ENCODE peak calls at places on chromosomes 6 and 20, in eight cellular contexts. Q is HCT116, Y is HepG2, M is A549, B is K562, G is GM12878, T is H1, I is endothelial cell of umbilical vein. U is an unnamed sample.
A peak's percentile ranks its signal among the peaks of the same experiment; 100 is the strongest.

GRCh38 chr6:109513571-109514071 is 30.6 kb upstream of the ZBTB24 start:
- DNase-seq in Y (no peak), I (peak; percentile 63), B (no peak), Q (no peak), T (no peak), G (no peak), M (no peak), U (no peak)

GRCh38 chr6:11766589-11767450 is 11.8 kb downstream of the ADTRP start:
- DNase-seq in I (peak; percentile 94), Y (peak; percentile 10), G (no peak), T (no peak), M (peak; percentile 70), B (no peak), Q (peak; percentile 78), U (no peak)

GRCh38 chr20:48718914-48719578 is 108.8 kb downstream of the PREX1 start:
- DNase-seq in I (no peak), Q (no peak), Y (no peak), M (no peak), G (no peak), B (no peak), T (no peak), U (peak; percentile 54)

GRCh38 chr6:51855310-51856082 is 231.9 kb downstream of the PKHD1 start:
- DNase-seq in I (peak; percentile 32), Q (peak; percentile 41), Y (peak; percentile 79), B (peak; percentile 64), T (no peak), M (peak; percentile 8), G (peak; percentile 11), U (peak; percentile 77)

GRCh38 chr6:106872044-106872443 is 102.5 kb downstream of the CD24 start:
- DNase-seq in Y (no peak), M (no peak), I (no peak), Q (no peak), G (no peak), T (no peak), B (no peak), U (no peak)

GRCh38 chr20:12914804-12915203 is 94.0 kb upstream of the SPTLC3 start:
- DNase-seq in G (no peak), B (no peak), Q (no peak), Y (peak; percentile 64), M (no peak), I (no peak), T (no peak), U (no peak)

GRCh38 chr6:6008114-6008647 is 1.5 kb upstream of the NRN1 start:
- DNase-seq in G (no peak), Y (no peak), I (no peak), T (no peak), B (no peak), M (no peak), Q (no peak), U (no peak)

GRCh38 chr20:35866446-35867202 is 87.7 kb downstream of the SCAND1 start:
- DNase-seq in B (no peak), G (no peak), Q (no peak), T (no peak), Y (no peak), I (no peak), M (no peak), U (no peak)

GRCh38 chr6:45163952-45164766 is 164.0 kb upstream of the RUNX2 start:
- DNase-seq in T (no peak), G (peak; percentile 51), I (no peak), B (no peak), Q (peak; percentile 73), Y (no peak), M (no peak), U (no peak)

GRCh38 chr6:19024737-19025136 is 637.6 kb downstream of the RNF144B start:
- DNase-seq in T (peak; percentile 51), Y (peak; percentile 30), Q (peak; percentile 54), B (no peak), G (no peak), I (no peak), M (peak; percentile 0), U (peak; percentile 45)

GRCh38 chr6:23754197-23754596 is 371.8 kb upstream of the NRSN1 start:
- DNase-seq in B (no peak), T (no peak), M (no peak), Q (no peak), I (no peak), Y (no peak), G (no peak), U (no peak)

GRCh38 chr6:163827157-163827556 is 412.6 kb downstream of the QKI start:
- DNase-seq in Q (no peak), T (no peak), M (no peak), G (no peak), Y (no peak), B (no peak), I (no peak), U (no peak)

GRCh38 chr20:63005240-63005861 is 1.4 kb downstream of the BHLHE23 start:
- DNase-seq in G (no peak), T (no peak), Q (no peak), Y (no peak), I (no peak), M (no peak), B (no peak), U (no peak)

GRCh38 chr20:62531046-62531838 is 55.4 kb upstream of the GATA5 start:
- DNase-seq in G (no peak), M (no peak), B (peak; percentile 46), Q (no peak), Y (no peak), T (no peak), I (no peak), U (no peak)

GRCh38 chr6:30171677-30172471 is 8.5 kb downstream of the TRIM15 start:
- DNase-seq in M (no peak), T (peak; percentile 74), G (no peak), B (no peak), Q (no peak), I (no peak), Y (no peak), U (peak; percentile 20)

GRCh38 chr20:53984781-53985518 is 85.4 kb downstream of the BCAS1 start:
- DNase-seq in M (no peak), T (no peak), Y (no peak), B (no peak), G (no peak), Q (no peak), I (no peak), U (no peak)

GRCh38 chr6:158766621-158767435 is 52.3 kb downstream of the EZR start:
- DNase-seq in T (no peak), G (no peak), I (no peak), Y (no peak), Q (no peak), M (no peak), B (no peak), U (no peak)
- TF ChIP-seq POLR2A in T (no peak), G (peak; percentile 66), I (no peak), Y (no peak), Q (no peak), M (no peak), B (no peak), U (no peak)

GRCh38 chr6:36095497-36096391 is 34.6 kb upstream of the MAPK13 start:
- DNase-seq in M (no peak), B (no peak), I (no peak), Y (peak; percentile 98), Q (no peak), T (no peak), G (no peak), U (no peak)
- TF ChIP-seq CTCF in M (no peak), B (no peak), I (no peak), Y (peak; percentile 35), Q (no peak), T (no peak), G (no peak), U (no peak)

GRCh38 chr6:37496951-37497885 is 2.5 kb downstream of the CCDC167 start:
- DNase-seq in B (no peak), M (no peak), I (no peak), Y (no peak), Q (no peak), T (no peak), G (no peak), U (no peak)
- TF ChIP-seq MAX in B (peak; percentile 1), M (no peak), I (no peak), Y (no peak), Q (no peak), T (no peak), G (no peak), U (no peak)

GRCh38 chr6:122612838-122613237 is 2.6 kb downstream of the PKIB start:
- DNase-seq in Y (no peak), T (no peak), I (no peak), B (no peak), G (no peak), Q (no peak), M (no peak), U (no peak)

GRCh38 chr6:122614303-122614702 is 4.1 kb downstream of the PKIB start:
- DNase-seq in B (no peak), Q (no peak), Y (no peak), M (no peak), I (no peak), T (no peak), G (no peak), U (no peak)

GRCh38 chr6:122610690-122611455 is 668 bp downstream of the PKIB start:
- DNase-seq in T (peak; percentile 72), Q (peak; percentile 66), Y (peak; percentile 15), B (no peak), I (peak; percentile 40), M (peak; percentile 31), G (no peak), U (no peak)

GRCh38 chr6:122615409-122615808 is 5.2 kb downstream of the PKIB start:
- DNase-seq in B (no peak), Q (no peak), M (no peak), T (no peak), I (no peak), Y (no peak), G (no peak), U (no peak)

DNA sequence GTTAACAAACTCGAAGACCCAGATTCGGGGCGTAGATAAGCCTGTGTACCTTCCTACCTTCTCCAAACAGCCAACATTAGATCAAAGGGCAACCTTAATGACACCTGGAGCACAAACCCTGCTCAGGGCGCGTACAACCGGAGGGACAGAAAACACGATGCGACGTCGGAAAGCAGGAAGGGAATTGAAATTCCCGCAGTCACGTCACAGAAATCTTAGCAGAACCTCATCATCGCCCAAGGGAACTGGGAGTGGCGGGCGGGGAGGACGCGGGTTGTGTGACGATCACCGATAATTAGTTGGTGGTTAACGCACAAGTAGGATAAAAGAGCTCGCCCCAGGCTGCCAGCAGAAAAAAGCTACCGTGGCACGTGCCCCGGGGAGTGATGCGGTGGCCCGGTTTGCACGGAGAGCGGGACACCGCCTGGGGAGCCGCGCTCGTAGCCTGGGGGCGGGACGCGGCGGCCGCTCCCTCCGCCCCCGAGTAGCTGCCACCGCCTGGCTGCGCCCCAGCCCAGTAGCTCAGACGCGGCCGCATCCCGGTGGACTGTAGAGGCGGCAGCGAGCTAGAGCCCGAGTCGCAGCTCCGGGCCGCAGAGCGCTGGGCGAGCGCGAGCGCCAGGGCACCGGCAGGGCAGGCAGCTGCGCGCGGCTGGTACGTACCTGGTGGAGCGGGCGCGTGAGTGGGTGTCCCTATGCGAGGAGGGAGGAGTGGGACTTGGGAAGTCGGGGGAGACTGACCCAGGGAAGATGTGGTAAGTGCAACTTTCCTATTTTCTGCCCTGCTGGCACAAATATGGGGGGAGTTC is at the start of gene PKIB:
- DNase-seq in I (peak; percentile 71), G (no peak), Q (peak; percentile 75), B (peak; percentile 24), T (peak; percentile 86), M (peak; percentile 60), Y (peak; percentile 64), U (no peak)
- TF ChIP-seq POLR2A in I (no peak), G (no peak), Q (peak; percentile 38), B (no peak), T (no peak), M (no peak), Y (no peak), U (no peak)